ENCODE peak calls at places on chromosome 20, in six cellular contexts. O is NCI-H460, J is D341Med, L is upper lobe of right lung, Y is NCI-H1092, U is NCI-H774. A is an unnamed sample.

GRCh38 chr20:2820084-2820895 is 4.1 kb downstream of the TMEM239 start:
- DNase-seq in L (peak; percentile 48), U (no peak), J (no peak), Y (no peak), O (no peak), A (no peak)

GRCh38 chr20:10558635-10559187 is 115.1 kb downstream of the JAG1 start:
- DNase-seq in U (no peak), O (no peak), J (no peak), Y (no peak), L (no peak), A (no peak)

GRCh38 chr20:49804364-49804763 is 8.3 kb upstream of the SLC9A8 start:
- DNase-seq in J (no peak), L (no peak), Y (no peak), U (no peak), O (no peak), A (no peak)

GRCh38 chr20:10432079-10432478 is 1.9 kb downstream of the MKKS start:
- DNase-seq in J (no peak), U (no peak), Y (no peak), L (no peak), O (no peak), A (no peak)

GRCh38 chr20:3276400-3277015 is 37.5 kb upstream of the SLC4A11 start:
- DNase-seq in J (no peak), O (peak; percentile 30), Y (peak; percentile 20), L (no peak), U (peak; percentile 1), A (no peak)

GRCh38 chr20:62143118-62143975 is at the start of the genes PSMA7 and SS18L1:
- DNase-seq in O (peak; percentile 85), U (peak; percentile 86), Y (peak; percentile 73), J (peak; percentile 96), L (peak; percentile 95), A (peak; percentile 89)

GRCh38 chr20:45174434-45175364 is at the start of gene PI3:
- DNase-seq in L (peak; percentile 81), U (no peak), J (no peak), Y (no peak), O (peak; percentile 16), A (peak; percentile 70)

GRCh38 chr20:40953856-40954255 is 74.8 kb upstream of the TOP1 start:
- DNase-seq in J (no peak), O (no peak), L (no peak), U (no peak), Y (no peak), A (no peak)

GRCh38 chr20:63458170-63459069 is 14.0 kb downstream of the KCNQ2 start:
- DNase-seq in O (no peak), Y (no peak), J (no peak), U (no peak), L (no peak), A (no peak)

GRCh38 chr20:38426006-38426405 is 9.1 kb downstream of the SNHG17 start:
- DNase-seq in L (no peak), U (no peak), O (no peak), J (no peak), Y (no peak), A (no peak)

GRCh38 chr20:50369225-50370035 is 140.8 kb upstream of the PTPN1 start:
- DNase-seq in U (peak; percentile 73), Y (peak; percentile 57), O (no peak), L (peak; percentile 92), J (no peak), A (peak; percentile 93)

GRCh38 chr20:33518071-33518470 is 28.2 kb downstream of the CBFA2T2 start:
- DNase-seq in Y (no peak), O (no peak), U (no peak), J (no peak), L (peak; percentile 16), A (no peak)

GRCh38 chr20:603116-603640 is 6.9 kb downstream of the TCF15 start:
- DNase-seq in O (no peak), L (no peak), J (no peak), U (no peak), Y (no peak), A (no peak)

GRCh38 chr20:34111057-34111711 is 859 bp downstream of the EIF2S2 start:
- DNase-seq in O (peak; percentile 24), J (no peak), L (peak; percentile 73), U (no peak), Y (no peak), A (no peak)

GRCh38 chr20:16434087-16434664 is 139.1 kb downstream of the KIF16B start:
- DNase-seq in U (no peak), L (peak; percentile 59), Y (peak; percentile 17), O (peak; percentile 55), J (peak; percentile 77), A (peak; percentile 38)

GRCh38 chr20:58755751-58756524 is 63.3 kb downstream of the NPEPL1 start:
- DNase-seq in J (peak; percentile 14), Y (no peak), U (no peak), L (peak; percentile 40), O (no peak), A (no peak)

GRCh38 chr20:57443866-57444265 is 52.7 kb downstream of the RBM38 start:
- DNase-seq in J (no peak), U (no peak), Y (no peak), L (no peak), O (no peak), A (no peak)

GRCh38 chr20:9269280-9269971 is 200.5 kb downstream of the PLCB4 start:
- DNase-seq in Y (no peak), L (no peak), O (no peak), U (no peak), J (no peak), A (no peak)

GRCh38 chr20:25259788-25260254 is 11.9 kb downstream of the PYGB start:
- DNase-seq in U (no peak), Y (no peak), O (no peak), L (no peak), J (no peak), A (no peak)

GRCh38 chr20:48295966-48296421 is 510.7 kb upstream of the SULF2 start:
- DNase-seq in Y (no peak), L (no peak), J (no peak), U (no peak), O (no peak), A (no peak)

GRCh38 chr20:58651823-58652605 is 931 bp downstream of the STX16 start:
- DNase-seq in L (peak; percentile 77), U (peak; percentile 6), Y (no peak), O (peak; percentile 33), J (peak; percentile 67), A (peak; percentile 66)

GRCh38 chr20:53899351-53900167 is 170.8 kb downstream of the BCAS1 start:
- DNase-seq in L (no peak), U (no peak), Y (no peak), J (peak; percentile 74), O (no peak), A (peak; percentile 46)

GRCh38 chr20:32636278-32636677 is 37.5 kb downstream of the C20orf203 start:
- DNase-seq in L (no peak), U (no peak), O (no peak), J (no peak), Y (no peak), A (no peak)

GRCh38 chr20:4924032-4924431 is 77.3 kb downstream of the SLC23A2 start:
- DNase-seq in Y (no peak), L (no peak), U (no peak), J (no peak), O (no peak), A (no peak)

GRCh38 chr20:62796699-62797491 is 622 bp downstream of the MRGBP start:
- DNase-seq in Y (no peak), U (no peak), O (no peak), L (no peak), J (no peak), A (no peak)

GRCh38 chr20:2814587-2815051 is at the start of gene C20orf141:
- DNase-seq in O (peak; percentile 76), L (no peak), J (no peak), Y (no peak), U (no peak), A (no peak)

GRCh38 chr20:24469116-24470030 is at the start of gene SYNDIG1:
- DNase-seq in U (no peak), O (no peak), Y (peak; percentile 25), J (peak; percentile 88), L (no peak), A (no peak)

GRCh38 chr20:43508604-43509040 is 1.1 kb downstream of the L3MBTL1 start:
- DNase-seq in O (no peak), U (no peak), J (no peak), L (no peak), Y (no peak), A (no peak)

GRCh38 chr20:58023346-58023745 is 205.1 kb downstream of the ANKRD60 start:
- DNase-seq in J (no peak), Y (no peak), O (no peak), U (no peak), L (no peak), A (no peak)

GRCh38 chr20:6008254-6008653 is 45.6 kb downstream of the LRRN4 start:
- DNase-seq in O (peak; percentile 69), J (no peak), Y (no peak), U (no peak), L (no peak), A (peak; percentile 64)

GRCh38 chr20:57556980-57557274 is 4.0 kb upstream of the PCK1 start:
- DNase-seq in U (no peak), L (no peak), Y (no peak), O (no peak), J (no peak), A (no peak)

GRCh38 chr20:50194831-50195523 is 4.3 kb downstream of the CEBPB start:
- DNase-seq in O (no peak), L (no peak), Y (no peak), J (peak; percentile 14), U (no peak), A (no peak)

A was measured in stomach.